ENCODE peak calls at places on chromosome 9, in ten cellular contexts. I is heart left ventricle, X is BJ, H is fibroblast of lung, Q is MM.1S, B is lower lobe of right lung, Y is lung, E is GM12878, K is astrocyte of the cerebellum, Z is Peyer's patch. R is an unnamed sample.

GRCh38 chr9:93004561-93004960 is 53.9 kb upstream of the SUSD3 start:
- DNase-seq in I (no peak), X (no peak), H (no peak), Q (no peak), B (no peak), Y (peak; percentile 25), E (no peak), K (no peak), Z (peak; percentile 39), R (no peak)

GRCh38 chr9:6090811-6091210 is 75.4 kb upstream of the RANBP6 start:
- DNase-seq in I (no peak), X (no peak), H (no peak), Q (no peak), B (no peak), Y (no peak), E (no peak), K (no peak), Z (no peak), R (no peak)

GRCh38 chr9:98248737-98249474 is 6.5 kb downstream of the TBC1D2 start:
- DNase-seq in I (peak; percentile 66), X (peak; percentile 94), H (peak; percentile 97), Q (no peak), B (peak; percentile 92), Y (peak; percentile 82), E (no peak), K (peak; percentile 26), Z (peak; percentile 76), R (no peak)

GRCh38 chr9:107491081-107492053 is 1.8 kb upstream of the KLF4 start:
- DNase-seq in I (peak; percentile 49), X (no peak), H (peak; percentile 12), Q (no peak), B (peak; percentile 51), Y (no peak), E (no peak), K (no peak), Z (peak; percentile 53), R (no peak)

GRCh38 chr9:22029231-22029630 is 20.1 kb upstream of the CDKN2B start:
- DNase-seq in I (no peak), X (no peak), H (peak; percentile 52), Q (no peak), B (no peak), Y (no peak), E (no peak), K (no peak), Z (no peak), R (no peak)

GRCh38 chr9:116587919-116588318 is 99.2 kb upstream of the TRIM32 start:
- DNase-seq in I (no peak), X (no peak), H (no peak), Q (no peak), B (no peak), Y (no peak), E (no peak), K (no peak), Z (no peak), R (no peak)

GRCh38 chr9:129888085-129888808 is 53.0 kb downstream of the USP20 start:
- DNase-seq in I (peak; percentile 70), X (no peak), H (no peak), Q (peak; percentile 99), B (peak; percentile 82), Y (peak; percentile 54), E (peak; percentile 100), K (no peak), Z (peak; percentile 95), R (peak; percentile 99)

GRCh38 chr9:97703437-97704326 is 6.5 kb upstream of the XPA start:
- DNase-seq in I (no peak), X (no peak), H (peak; percentile 97), Q (peak; percentile 63), B (no peak), Y (no peak), E (peak; percentile 51), K (peak; percentile 91), Z (peak; percentile 61), R (peak; percentile 61)

GRCh38 chr9:106866243-106866642 is 3.3 kb downstream of the ZNF462 start:
- DNase-seq in I (no peak), X (no peak), H (no peak), Q (no peak), B (no peak), Y (no peak), E (peak; percentile 45), K (no peak), Z (no peak), R (no peak)

GRCh38 chr9:76759726-76760125 is 4.5 kb upstream of the PCA3 start:
- DNase-seq in I (no peak), X (no peak), H (no peak), Q (no peak), B (no peak), Y (no peak), E (no peak), K (no peak), Z (peak; percentile 55), R (peak; percentile 39)

GRCh38 chr9:92709954-92710353 is 40.0 kb upstream of the IPPK start:
- DNase-seq in I (no peak), X (no peak), H (no peak), Q (no peak), B (no peak), Y (no peak), E (no peak), K (no peak), Z (no peak), R (no peak)

GRCh38 chr9:19181002-19181401 is 49.5 kb upstream of the DENND4C start:
- DNase-seq in I (no peak), X (no peak), H (no peak), Q (no peak), B (no peak), Y (no peak), E (no peak), K (no peak), Z (no peak), R (no peak)

GRCh38 chr9:80175286-80175906 is 603.6 kb downstream of the TLE4 start:
- DNase-seq in I (no peak), X (no peak), H (peak; percentile 36), Q (peak; percentile 51), B (no peak), Y (no peak), E (no peak), K (peak; percentile 23), Z (peak; percentile 62), R (peak; percentile 49)

GRCh38 chr9:86600291-86600690 is 246.1 kb upstream of the TUT7 start:
- DNase-seq in I (no peak), X (no peak), H (peak; percentile 17), Q (no peak), B (no peak), Y (no peak), E (no peak), K (peak; percentile 47), Z (no peak), R (no peak)

GRCh38 chr9:87445646-87446045 is 52.0 kb upstream of the DAPK1 start:
- DNase-seq in I (peak; percentile 21), X (no peak), H (peak; percentile 19), Q (peak; percentile 37), B (peak; percentile 49), Y (peak; percentile 60), E (peak; percentile 44), K (no peak), Z (peak; percentile 58), R (peak; percentile 75)

GRCh38 chr9:93813687-93814560 is 141.2 kb downstream of the BARX1 start:
- DNase-seq in I (no peak), X (no peak), H (no peak), Q (no peak), B (no peak), Y (peak; percentile 26), E (no peak), K (no peak), Z (no peak), R (no peak)

GRCh38 chr9:29176231-29176630 is 1603.0 kb upstream of the C9orf72 start:
- DNase-seq in I (no peak), X (no peak), H (no peak), Q (no peak), B (no peak), Y (no peak), E (no peak), K (no peak), Z (no peak), R (no peak)

GRCh38 chr9:32550046-32550608 is 2.0 kb upstream of the SMIM27 start:
- DNase-seq in I (no peak), X (no peak), H (peak; percentile 51), Q (no peak), B (no peak), Y (no peak), E (no peak), K (no peak), Z (no peak), R (no peak)

GRCh38 chr9:124452326-124452725 is 2.1 kb downstream of the ADGRD2 start:
- DNase-seq in I (no peak), X (no peak), H (no peak), Q (no peak), B (no peak), Y (no peak), E (no peak), K (no peak), Z (no peak), R (no peak)

GRCh38 chr9:132354645-132355355 is at the start of gene SETX:
- DNase-seq in I (peak; percentile 98), X (peak; percentile 84), H (peak; percentile 95), Q (peak; percentile 98), B (peak; percentile 98), Y (peak; percentile 95), E (peak; percentile 85), K (peak; percentile 88), Z (peak; percentile 99), R (peak; percentile 99)
- TF ChIP-seq CTCF in I (no peak), X (no peak), H (no peak), Q (no peak), B (no peak), Y (no peak), E (no peak), K (no peak), Z (no peak), R (no peak)

GRCh38 chr9:131097259-131097947 is 1.1 kb downstream of the AIF1L start:
- DNase-seq in I (no peak), X (no peak), H (no peak), Q (no peak), B (no peak), Y (no peak), E (no peak), K (no peak), Z (no peak), R (no peak)
- H3K4me3 ChIP-seq in I (peak overlapping the region; percentile 65), X (no peak overlapping the region), H (peak overlapping the region; percentile 51), Q (no peak overlapping the region), B (peak overlapping the region; percentile 58), Y (peak overlapping the region; percentile 28), E (no peak overlapping the region), K (peak overlapping the region; percentile 43), Z (no peak overlapping the region), R (no peak overlapping the region)

GRCh38 chr9:16281707-16282106 is 588.8 kb downstream of the BNC2 start:
- DNase-seq in I (no peak), X (no peak), H (no peak), Q (no peak), B (no peak), Y (no peak), E (no peak), K (no peak), Z (no peak), R (no peak)
- TF ChIP-seq CTCF in I (no peak), X (no peak), H (no peak), Q (no peak), B (no peak), Y (no peak), E (no peak), K (no peak), Z (no peak), R (no peak)

DNA sequence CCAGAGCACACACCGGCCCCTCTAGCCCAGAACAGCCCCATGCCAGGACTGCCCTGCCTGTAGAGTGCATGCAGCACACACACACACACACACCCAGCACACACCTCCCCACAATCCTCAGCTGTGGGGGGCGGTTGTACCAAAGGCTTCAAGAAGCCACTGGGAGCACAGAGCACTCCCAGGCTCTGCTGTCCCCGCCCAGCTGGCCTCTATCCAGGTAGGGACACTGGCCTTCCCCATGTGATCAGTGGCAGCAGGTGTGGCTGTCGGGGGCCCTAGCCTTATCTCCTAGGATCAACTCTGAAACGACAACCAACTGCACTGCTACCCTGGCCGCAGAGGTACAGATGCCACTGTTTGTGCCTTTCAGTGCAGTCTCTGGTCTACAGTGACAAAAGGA is 2.0 kb downstream of the ANAPC2 start:
- DNase-seq in I (no peak), X (no peak), H (no peak), Q (no peak), B (no peak), Y (no peak), E (no peak), K (no peak), Z (no peak), R (no peak)
- H3K4me3 ChIP-seq in I (peak overlapping the region; percentile 100), X (no peak overlapping the region), H (peak overlapping the region; percentile 97), Q (no peak overlapping the region), B (no peak overlapping the region), Y (no peak overlapping the region), E (no peak overlapping the region), K (no peak overlapping the region), Z (no peak overlapping the region), R (no peak overlapping the region)

R was measured in GM12865.